ENCODE peak calls at places on chromosomes 16 and 17, in nine cellular contexts. C is NB4; A is prostate gland; B is GM12864; S is neural progenitor cell; K is CD8-positive, alpha-beta memory T cell; O is AG04450; N is osteoblast; Q is body of pancreas. X is an unnamed sample.

GRCh38 chr16:30829130-30830071 is 42.4 kb upstream of the ZNF629 start:
- DNase-seq in C (no peak), A (no peak), B (no peak), S (no peak), K (no peak), O (no peak), N (peak; percentile 66), Q (peak; percentile 20), X (no peak)

GRCh38 chr16:24011237-24011636 is 175.5 kb downstream of the PRKCB start:
- DNase-seq in C (no peak), A (no peak), B (no peak), S (no peak), K (no peak), O (no peak), N (no peak), Q (no peak), X (no peak)

GRCh38 chr17:66604381-66604780 is 230.5 kb upstream of the CACNG5 start:
- DNase-seq in C (no peak), A (no peak), B (no peak), S (no peak), K (no peak), O (no peak), N (no peak), Q (no peak), X (no peak)

GRCh38 chr16:78310196-78310595 is 210.7 kb downstream of the WWOX start:
- DNase-seq in C (no peak), A (no peak), B (no peak), S (no peak), K (no peak), O (no peak), N (no peak), Q (peak; percentile 45), X (no peak)

GRCh38 chr17:11880714-11881113 is 116.6 kb downstream of the ZNF18 start:
- DNase-seq in C (peak; percentile 54), A (peak; percentile 16), B (no peak), S (peak; percentile 48), K (no peak), O (no peak), N (no peak), Q (no peak), X (no peak)

GRCh38 chr17:39270923-39271322 is 45.2 kb upstream of the STAC2 start:
- DNase-seq in C (peak; percentile 72), A (no peak), B (no peak), S (no peak), K (no peak), O (peak; percentile 29), N (peak; percentile 85), Q (no peak), X (peak; percentile 6)

GRCh38 chr17:13638855-13639458 is 37.2 kb upstream of the HS3ST3A1 start:
- DNase-seq in C (no peak), A (no peak), B (no peak), S (no peak), K (no peak), O (no peak), N (no peak), Q (peak; percentile 29), X (no peak)

GRCh38 chr17:81090361-81091133 is 55.6 kb downstream of the BAIAP2 start:
- DNase-seq in C (peak; percentile 77), A (no peak), B (no peak), S (peak; percentile 57), K (peak; percentile 56), O (no peak), N (no peak), Q (peak; percentile 25), X (no peak)

GRCh38 chr16:19167710-19168172 is 299 bp upstream of the SYT17 start:
- DNase-seq in C (peak; percentile 66), A (peak; percentile 71), B (no peak), S (peak; percentile 92), K (no peak), O (no peak), N (peak; percentile 96), Q (peak; percentile 76), X (no peak)

GRCh38 chr16:28210979-28211505 is 723 bp downstream of the XPO6 start:
- DNase-seq in C (peak; percentile 84), A (peak; percentile 27), B (no peak), S (peak; percentile 64), K (peak; percentile 69), O (no peak), N (peak; percentile 97), Q (peak; percentile 66), X (no peak)

GRCh38 chr16:10080031-10080772 is 102.0 kb downstream of the GRIN2A start:
- DNase-seq in C (no peak), A (peak; percentile 57), B (no peak), S (no peak), K (no peak), O (no peak), N (no peak), Q (peak; percentile 63), X (no peak)

GRCh38 chr17:2120550-2121335 is 65.8 kb downstream of the HIC1 start:
- DNase-seq in C (peak; percentile 69), A (no peak), B (no peak), S (no peak), K (no peak), O (no peak), N (no peak), Q (no peak), X (peak; percentile 77)

GRCh38 chr17:13485327-13485726 is 116.4 kb downstream of the HS3ST3A1 start:
- DNase-seq in C (peak; percentile 8), A (no peak), B (no peak), S (no peak), K (no peak), O (no peak), N (no peak), Q (no peak), X (no peak)

GRCh38 chr16:15031179-15031578 is 24.7 kb downstream of the NTAN1 start:
- DNase-seq in C (peak; percentile 73), A (no peak), B (no peak), S (no peak), K (no peak), O (no peak), N (no peak), Q (no peak), X (no peak)

GRCh38 chr17:48426019-48426418 is 4.0 kb downstream of the SKAP1 start:
- DNase-seq in C (no peak), A (no peak), B (no peak), S (no peak), K (no peak), O (no peak), N (no peak), Q (no peak), X (no peak)

GRCh38 chr17:48429156-48429555 is 858 bp downstream of the SKAP1 start:
- DNase-seq in C (no peak), A (no peak), B (no peak), S (no peak), K (peak; percentile 64), O (no peak), N (no peak), Q (no peak), X (no peak)

GRCh38 chr17:48432820-48433775 is 3.1 kb upstream of the SKAP1 start:
- DNase-seq in C (no peak), A (no peak), B (no peak), S (no peak), K (no peak), O (no peak), N (no peak), Q (no peak), X (no peak)

GRCh38 chr17:48429638-48430586 is at the start of gene SKAP1:
- DNase-seq in C (no peak), A (no peak), B (no peak), S (peak; percentile 43), K (peak; percentile 79), O (no peak), N (no peak), Q (peak; percentile 48), X (no peak)

GRCh38 chr17:48427598-48427997 is 2.4 kb downstream of the SKAP1 start:
- DNase-seq in C (peak; percentile 25), A (no peak), B (peak; percentile 74), S (no peak), K (peak; percentile 79), O (no peak), N (no peak), Q (no peak), X (no peak)
- H3K4me3 ChIP-seq in C (no peak overlapping the region), A (no peak overlapping the region), B (peak overlapping the region; percentile 18), S (no peak overlapping the region), K (peak overlapping the region; percentile 91), O (no peak overlapping the region), N (no peak overlapping the region), Q (no peak overlapping the region), X (no peak overlapping the region)

GRCh38 chr17:19531780-19532501 is 1.7 kb upstream of the SLC47A1 start:
- DNase-seq in C (no peak), A (no peak), B (no peak), S (no peak), K (no peak), O (no peak), N (no peak), Q (no peak), X (no peak)
- H3K4me3 ChIP-seq in C (no peak overlapping the region), A (no peak overlapping the region), B (no peak overlapping the region), S (no peak overlapping the region), K (no peak overlapping the region), O (no peak overlapping the region), N (no peak overlapping the region), Q (no peak overlapping the region), X (no peak overlapping the region)

DNA sequence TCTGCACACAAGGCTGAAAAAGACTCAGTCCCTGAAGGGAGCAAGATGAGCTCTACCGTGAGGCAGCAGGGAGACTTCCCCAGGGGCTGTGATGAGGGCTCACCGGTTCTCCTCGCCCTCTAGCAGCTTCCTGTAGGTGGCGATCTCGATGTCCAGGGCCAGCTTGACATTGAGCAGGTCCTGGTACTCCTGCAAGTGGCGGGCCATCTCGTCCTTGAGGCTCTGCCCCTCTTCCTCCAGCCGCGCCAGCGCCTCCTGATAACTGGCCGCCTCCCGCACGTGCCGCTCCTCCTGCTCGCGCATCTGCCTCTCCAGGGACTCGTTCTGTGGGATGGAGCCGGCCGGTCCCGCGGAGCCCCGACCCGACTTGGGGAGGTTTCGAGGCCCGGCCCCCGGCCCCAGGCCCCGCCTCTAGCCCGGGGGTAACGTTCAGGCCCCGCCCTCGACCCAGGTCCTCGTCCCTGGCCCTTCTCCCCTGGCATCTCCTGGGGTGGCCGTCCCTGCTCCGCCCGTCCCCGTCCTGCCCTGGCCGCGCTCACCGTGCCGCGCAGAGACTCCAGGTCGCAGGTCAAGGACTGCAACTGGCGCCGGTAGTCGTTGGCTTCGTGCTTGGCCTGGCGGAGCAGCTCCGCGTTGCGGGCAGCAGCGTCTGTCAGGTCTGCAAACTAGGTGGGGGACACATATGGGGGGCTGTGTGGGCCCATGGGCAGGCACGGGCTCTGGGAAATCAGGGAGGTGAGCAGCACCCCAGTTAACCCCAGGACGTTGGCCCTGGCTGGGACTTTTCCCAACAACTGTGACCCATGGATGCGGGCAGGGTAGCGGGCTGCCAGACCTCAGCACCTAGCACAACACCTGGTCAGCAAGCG is 3.9 kb downstream of the GFAP start:
- DNase-seq in C (peak; percentile 73), A (peak; percentile 48), B (no peak), S (peak; percentile 84), K (peak; percentile 68), O (no peak), N (peak; percentile 84), Q (peak; percentile 75), X (no peak)
- H3K4me3 ChIP-seq in C (no peak overlapping the region), A (no peak overlapping the region), B (no peak overlapping the region), S (peak overlapping the region; percentile 43), K (no peak overlapping the region), O (no peak overlapping the region), N (no peak overlapping the region), Q (no peak overlapping the region), X (no peak overlapping the region)

DNA sequence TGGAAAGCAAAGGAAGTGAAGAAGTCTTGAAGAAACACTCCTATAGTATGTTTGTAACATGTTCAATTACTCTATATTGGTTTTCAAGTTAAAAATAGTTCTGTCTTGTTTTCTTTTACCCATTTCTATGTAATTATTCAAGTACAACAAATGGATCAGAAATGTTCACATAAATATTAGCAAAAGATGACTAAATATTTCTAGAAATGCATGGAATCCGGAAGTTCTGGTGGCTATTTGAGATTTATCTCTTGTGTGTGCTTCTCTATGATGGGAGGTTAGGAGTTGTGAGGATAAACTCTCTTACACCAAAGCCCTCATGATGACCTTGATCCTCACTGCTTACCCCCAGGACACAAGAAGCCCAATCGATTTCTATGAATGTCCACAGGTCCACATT is 237.5 kb downstream of the CDH8 start:
- DNase-seq in C (no peak), A (no peak), B (no peak), S (no peak), K (no peak), O (no peak), N (peak; percentile 79), Q (no peak), X (no peak)
- H3K4me3 ChIP-seq in C (no peak overlapping the region), A (no peak overlapping the region), B (no peak overlapping the region), S (no peak overlapping the region), K (no peak overlapping the region), O (no peak overlapping the region), N (no peak overlapping the region), Q (no peak overlapping the region), X (no peak overlapping the region)

X was measured in HFF-Myc.